ENCODE peak calls at places on chromosomes 3 and 15, in six cellular contexts. T, M, V, C, B and O are unnamed samples.
A peak's percentile ranks its signal among the peaks of the same experiment; 100 is the strongest.

GRCh38 chr3:86653801-86654200 is 337.1 kb downstream of the VGLL3 start:
- DNase-seq in T (no peak), M (no peak), V (no peak), C (no peak), B (no peak), O (no peak)

GRCh38 chr3:153977148-153977547 is 144.0 kb upstream of the ARHGEF26 start:
- DNase-seq in T (peak; percentile 67), M (no peak), V (no peak), C (no peak), B (no peak), O (no peak)

GRCh38 chr3:16061491-16061890 is 113.0 kb upstream of the GALNT15 start:
- DNase-seq in T (no peak), M (no peak), V (no peak), C (no peak), B (no peak), O (no peak)

GRCh38 chr3:184259878-184260570 is 1.3 kb downstream of the CAMK2N2 start:
- DNase-seq in T (peak; percentile 29), M (peak; percentile 44), V (no peak), C (no peak), B (no peak), O (no peak)

GRCh38 chr3:67335813-67336212 is 318.6 kb downstream of the SUCLG2 start:
- DNase-seq in T (no peak), M (no peak), V (no peak), C (no peak), B (no peak), O (no peak)

GRCh38 chr3:51198476-51198875 is 186.6 kb upstream of the MANF start:
- DNase-seq in T (peak; percentile 58), M (no peak), V (no peak), C (no peak), B (no peak), O (no peak)

GRCh38 chr15:85047271-85047948 is 65.8 kb downstream of the PDE8A start:
- DNase-seq in T (peak; percentile 96), M (peak; percentile 15), V (no peak), C (peak; percentile 79), B (peak; percentile 77), O (peak; percentile 37)

GRCh38 chr15:33310481-33311311 is at the start of gene RYR3:
- DNase-seq in T (peak; percentile 60), M (no peak), V (no peak), C (no peak), B (no peak), O (no peak)

GRCh38 chr3:54999801-55000200 is 71.9 kb upstream of the LRTM1 start:
- DNase-seq in T (peak; percentile 63), M (no peak), V (no peak), C (no peak), B (no peak), O (no peak)

GRCh38 chr15:75753145-75753544 is 40.5 kb upstream of the CSPG4 start:
- DNase-seq in T (no peak), M (no peak), V (no peak), C (no peak), B (no peak), O (no peak)

GRCh38 chr3:15460891-15461524 is 33.6 kb downstream of the EAF1 start:
- DNase-seq in T (no peak), M (no peak), V (no peak), C (no peak), B (peak; percentile 34), O (peak; percentile 27)

GRCh38 chr3:111737056-111737711 is 121.9 kb upstream of the PHLDB2 start:
- DNase-seq in T (no peak), M (no peak), V (no peak), C (no peak), B (peak; percentile 64), O (no peak)

GRCh38 chr3:77348244-77348855 is 308.5 kb downstream of the ROBO2 start:
- DNase-seq in T (peak; percentile 9), M (no peak), V (no peak), C (no peak), B (peak; percentile 73), O (peak; percentile 5)

GRCh38 chr3:99696497-99696896 is 58.1 kb downstream of the COL8A1 start:
- DNase-seq in T (no peak), M (no peak), V (no peak), C (no peak), B (no peak), O (no peak)

GRCh38 chr3:78977073-78977472 is 790.7 kb downstream of the ROBO1 start:
- DNase-seq in T (peak; percentile 59), M (no peak), V (no peak), C (no peak), B (no peak), O (no peak)

DNA sequence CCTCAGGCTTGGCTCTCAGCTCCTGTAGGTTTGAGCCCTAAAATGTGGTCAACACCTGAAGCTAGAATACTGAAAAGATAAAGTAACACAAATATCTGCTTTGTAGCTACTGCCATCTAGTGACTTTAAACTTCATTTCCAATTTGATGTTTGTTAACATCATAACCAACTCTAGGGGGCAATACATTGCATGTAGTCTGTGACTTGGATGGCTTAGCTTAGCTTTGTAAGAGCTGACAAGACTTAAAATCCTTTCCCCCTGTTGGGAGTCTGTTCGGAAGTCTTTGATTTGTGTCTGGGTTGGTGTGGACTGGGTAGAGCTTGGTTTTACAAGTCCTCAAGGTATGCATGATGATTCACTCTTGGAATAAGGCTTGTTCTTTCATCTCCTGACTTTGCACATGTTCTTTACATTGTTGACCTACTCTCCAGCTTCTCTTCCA is 51.7 kb downstream of the SCN11A start:
- DNase-seq in T (peak; percentile 58), M (no peak), V (peak; percentile 45), C (peak; percentile 24), B (no peak), O (peak; percentile 62)
- TF ChIP-seq CTCF in T (peak; percentile 77), M (peak; percentile 60), V (peak; percentile 12), C (peak; percentile 77), B (peak; percentile 57), O (peak; percentile 71)

DNA sequence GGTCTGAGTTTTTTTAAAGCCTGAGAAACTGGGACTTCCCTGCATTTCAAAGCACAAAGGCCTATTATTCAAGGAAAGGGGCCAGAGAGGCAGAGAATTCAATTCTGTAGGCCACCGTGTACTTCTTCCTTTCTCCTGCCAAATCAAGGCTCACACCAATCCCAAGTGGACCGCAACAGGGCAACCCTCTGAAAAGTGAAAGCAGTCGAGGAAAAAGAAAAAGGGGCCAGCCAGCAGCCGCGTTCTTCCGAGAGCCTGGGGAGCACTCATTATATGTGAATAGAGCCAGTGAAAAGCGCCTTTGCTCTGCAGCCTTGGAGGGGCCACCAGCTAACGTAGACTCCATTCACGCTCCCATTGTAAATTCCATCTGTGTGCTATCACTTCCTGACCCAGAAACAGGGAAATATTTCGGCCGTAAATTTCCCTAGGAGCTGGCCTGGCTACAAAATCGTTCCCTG is 45.9 kb upstream of the THUMPD3 start:
- DNase-seq in T (peak; percentile 78), M (no peak), V (no peak), C (no peak), B (peak; percentile 60), O (no peak)
- H3K4me3 ChIP-seq in T (peak overlapping the region; percentile 16), M (no peak overlapping the region), V (no peak overlapping the region), C (peak overlapping the region; percentile 43), B (peak overlapping the region; percentile 30), O (no peak overlapping the region)

GRCh38 chr3:176651622-176652021 is 545.7 kb downstream of the TBL1XR1 start:
- DNase-seq in T (no peak), M (no peak), V (no peak), C (no peak), B (no peak), O (no peak)

GRCh38 chr3:176647988-176648387 is 549.3 kb downstream of the TBL1XR1 start:
- DNase-seq in T (no peak), M (no peak), V (no peak), C (no peak), B (no peak), O (no peak)

DNA sequence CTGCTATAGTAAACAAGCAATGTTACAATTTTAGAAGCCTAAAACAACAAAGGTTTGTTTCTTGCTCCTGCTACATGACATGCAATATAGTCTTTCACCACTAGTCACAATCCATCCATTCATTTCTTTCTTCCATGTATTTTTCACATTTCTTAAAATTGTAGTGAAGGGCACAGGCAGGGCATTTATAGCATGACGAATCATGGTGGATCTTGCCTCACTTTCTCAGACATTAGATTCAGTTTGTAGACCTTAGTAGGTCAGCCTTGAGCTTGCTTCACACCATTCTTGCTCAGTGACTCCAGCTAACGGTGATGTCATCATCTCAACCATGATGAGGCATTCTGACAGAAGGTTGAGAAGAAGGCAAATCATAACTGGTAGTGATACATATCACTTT is 546.8 kb downstream of the TBL1XR1 start:
- DNase-seq in T (peak; percentile 17), M (no peak), V (no peak), C (no peak), B (no peak), O (no peak)
- TF ChIP-seq CTCF in T (no peak), M (no peak), V (no peak), C (no peak), B (no peak), O (peak; percentile 23)

DNA sequence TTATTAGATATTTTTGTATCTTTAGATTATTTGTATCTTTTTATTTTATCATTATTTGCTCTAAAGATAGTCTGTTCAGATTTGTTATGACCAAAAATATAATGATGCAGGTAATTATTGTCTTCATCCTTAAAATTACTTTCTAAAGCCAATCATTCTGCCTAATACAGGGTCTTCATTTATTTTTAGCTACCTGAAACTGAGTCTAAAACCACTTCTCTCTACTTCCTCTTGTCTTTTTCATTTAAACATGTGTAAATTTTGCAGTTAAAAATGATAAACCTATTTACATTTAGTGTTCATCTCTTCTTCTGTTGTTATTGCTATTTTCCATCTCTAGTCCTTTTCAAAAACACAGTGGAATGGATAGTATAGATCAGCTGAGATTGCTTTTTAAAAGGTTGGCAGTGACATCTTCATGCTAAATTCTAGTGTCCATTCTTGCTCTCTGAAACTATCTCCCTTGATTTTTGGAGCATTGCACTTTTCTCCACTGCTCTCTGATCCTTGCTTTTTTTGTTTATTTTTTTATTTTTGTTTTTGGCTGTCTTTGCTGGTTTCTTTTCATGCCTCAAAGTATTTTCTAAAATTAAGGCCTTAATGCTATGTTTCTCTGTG is 91.8 kb downstream of the UBE2E2 start:
- DNase-seq in T (no peak), M (no peak), V (no peak), C (no peak), B (no peak), O (no peak)
- H3K4me3 ChIP-seq in T (no peak overlapping the region), M (no peak overlapping the region), V (no peak overlapping the region), C (no peak overlapping the region), B (no peak overlapping the region), O (no peak overlapping the region)

DNA sequence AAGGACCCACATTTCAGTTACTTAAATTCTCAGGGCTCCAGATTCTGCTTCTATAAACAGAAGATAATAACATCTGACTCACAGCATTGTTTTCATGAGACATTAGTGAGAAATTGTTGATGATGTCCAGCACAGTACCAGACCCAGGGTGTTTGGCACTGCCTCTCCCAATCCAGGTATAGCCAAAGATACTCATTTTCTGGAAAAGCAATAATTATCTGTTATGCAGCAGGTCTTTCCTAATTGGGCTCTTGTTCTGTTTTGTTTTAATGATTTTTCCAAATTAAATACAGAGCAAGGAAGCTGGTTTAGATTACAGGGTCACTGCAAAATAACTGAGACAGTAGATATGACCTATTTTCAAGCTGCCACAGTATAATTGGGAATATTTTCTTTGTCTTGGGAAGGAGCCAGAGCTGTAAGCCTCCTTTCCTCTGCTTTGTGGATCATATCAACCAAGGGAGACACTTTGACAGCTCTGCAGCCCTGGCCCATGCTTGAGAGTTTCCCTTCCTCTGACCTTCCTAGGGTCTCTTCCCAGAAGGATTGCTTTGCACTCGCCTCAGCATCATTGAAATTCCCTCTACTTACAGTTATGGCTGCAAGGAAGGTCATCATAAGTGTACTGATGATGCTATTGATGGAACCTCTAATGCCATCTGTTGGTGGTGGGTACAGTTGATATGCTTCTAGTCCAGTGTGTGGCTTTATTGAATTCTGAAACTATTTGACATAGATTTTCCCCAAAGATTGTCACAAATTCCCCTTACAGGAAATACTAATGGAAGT is 522.4 kb upstream of the ADAMTS9 start:
- DNase-seq in T (no peak), M (no peak), V (no peak), C (no peak), B (no peak), O (no peak)
- TF ChIP-seq CTCF in T (no peak), M (no peak), V (no peak), C (no peak), B (no peak), O (no peak)